ENCODE peak calls at places on chromosome 4, in eight cellular contexts. P is uterus, K is sigmoid colon, R is stomach, F is heart left ventricle, Y is body of pancreas, U is lower leg skin, X is ovary. Z is an unnamed sample.
A peak's percentile ranks its signal among the peaks of the same experiment; 100 is the strongest.

GRCh38 chr4:147916351-147916750 is 184.5 kb downstream of the ARHGAP10 start:
- DNase-seq in P (no peak), K (no peak), R (no peak), F (no peak), Y (no peak), U (no peak), X (no peak), Z (no peak)

GRCh38 chr4:38160487-38161207 is 200.4 kb downstream of the PTTG2 start:
- DNase-seq in P (peak; percentile 30), K (peak; percentile 72), R (no peak), F (no peak), Y (peak; percentile 92), U (peak; percentile 87), X (no peak), Z (peak; percentile 59)

GRCh38 chr4:7156273-7157139 is 35.8 kb upstream of the SORCS2 start:
- DNase-seq in P (peak; percentile 72), K (peak; percentile 67), R (no peak), F (peak; percentile 42), Y (no peak), U (no peak), X (peak; percentile 74), Z (no peak)

GRCh38 chr4:8773124-8773931 is 98.3 kb downstream of the HMX1 start:
- DNase-seq in P (no peak), K (peak; percentile 35), R (no peak), F (no peak), Y (no peak), U (no peak), X (no peak), Z (no peak)

GRCh38 chr4:184808719-184809062 is 17.1 kb downstream of the ACSL1 start:
- DNase-seq in P (no peak), K (no peak), R (no peak), F (no peak), Y (no peak), U (no peak), X (no peak), Z (no peak)

GRCh38 chr4:83947811-83948210 is 411.9 kb downstream of the GPAT3 start:
- DNase-seq in P (no peak), K (no peak), R (no peak), F (no peak), Y (no peak), U (no peak), X (no peak), Z (no peak)

GRCh38 chr4:186227744-186228513 is 622 bp downstream of the KLKB1 start:
- DNase-seq in P (no peak), K (no peak), R (no peak), F (no peak), Y (no peak), U (no peak), X (no peak), Z (no peak)

GRCh38 chr4:6963139-6963611 is 53.5 kb downstream of the TBC1D14 start:
- DNase-seq in P (no peak), K (no peak), R (no peak), F (no peak), Y (no peak), U (no peak), X (no peak), Z (no peak)

GRCh38 chr4:164731827-164732474 is 22.0 kb upstream of the SMIM31 start:
- DNase-seq in P (peak; percentile 19), K (no peak), R (peak; percentile 31), F (no peak), Y (peak; percentile 23), U (no peak), X (peak; percentile 22), Z (peak; percentile 32)

GRCh38 chr4:183157215-183157614 is 58.2 kb downstream of the WWC2 start:
- DNase-seq in P (no peak), K (no peak), R (no peak), F (no peak), Y (no peak), U (no peak), X (no peak), Z (no peak)

GRCh38 chr4:84568496-84568895 is 14.4 kb upstream of the CDS1 start:
- DNase-seq in P (no peak), K (no peak), R (no peak), F (no peak), Y (no peak), U (no peak), X (no peak), Z (no peak)

GRCh38 chr4:71187399-71188196 is 151.2 kb upstream of the SLC4A4 start:
- DNase-seq in P (no peak), K (peak; percentile 68), R (peak; percentile 60), F (peak; percentile 19), Y (peak; percentile 59), U (no peak), X (peak; percentile 14), Z (peak; percentile 7)

GRCh38 chr4:71186257-71186565 is 152.6 kb upstream of the SLC4A4 start:
- DNase-seq in P (no peak), K (peak; percentile 68), R (no peak), F (no peak), Y (peak; percentile 70), U (no peak), X (no peak), Z (no peak)

GRCh38 chr4:71188951-71189350 is 149.9 kb upstream of the SLC4A4 start:
- DNase-seq in P (no peak), K (no peak), R (no peak), F (no peak), Y (no peak), U (no peak), X (no peak), Z (no peak)

GRCh38 chr4:71188197-71188625 is 150.6 kb upstream of the SLC4A4 start:
- DNase-seq in P (no peak), K (no peak), R (no peak), F (no peak), Y (no peak), U (no peak), X (no peak), Z (no peak)

GRCh38 chr4:71186566-71187398 is 152.0 kb upstream of the SLC4A4 start:
- DNase-seq in P (peak; percentile 26), K (peak; percentile 68), R (peak; percentile 71), F (peak; percentile 72), Y (no peak), U (no peak), X (peak; percentile 20), Z (peak; percentile 13)
- TF ChIP-seq POLR2A in P (peak; percentile 18), K (peak; percentile 45), R (no peak), F (no peak), Y (peak; percentile 86), U (no peak), X (no peak), Z (no peak)

GRCh38 chr4:176563591-176563990 is 229.1 kb downstream of the VEGFC start:
- DNase-seq in P (no peak), K (no peak), R (no peak), F (no peak), Y (no peak), U (no peak), X (no peak), Z (no peak)
- TF ChIP-seq POLR2A in P (no peak), K (no peak), R (no peak), F (no peak), Y (no peak), U (no peak), X (no peak), Z (no peak)

DNA sequence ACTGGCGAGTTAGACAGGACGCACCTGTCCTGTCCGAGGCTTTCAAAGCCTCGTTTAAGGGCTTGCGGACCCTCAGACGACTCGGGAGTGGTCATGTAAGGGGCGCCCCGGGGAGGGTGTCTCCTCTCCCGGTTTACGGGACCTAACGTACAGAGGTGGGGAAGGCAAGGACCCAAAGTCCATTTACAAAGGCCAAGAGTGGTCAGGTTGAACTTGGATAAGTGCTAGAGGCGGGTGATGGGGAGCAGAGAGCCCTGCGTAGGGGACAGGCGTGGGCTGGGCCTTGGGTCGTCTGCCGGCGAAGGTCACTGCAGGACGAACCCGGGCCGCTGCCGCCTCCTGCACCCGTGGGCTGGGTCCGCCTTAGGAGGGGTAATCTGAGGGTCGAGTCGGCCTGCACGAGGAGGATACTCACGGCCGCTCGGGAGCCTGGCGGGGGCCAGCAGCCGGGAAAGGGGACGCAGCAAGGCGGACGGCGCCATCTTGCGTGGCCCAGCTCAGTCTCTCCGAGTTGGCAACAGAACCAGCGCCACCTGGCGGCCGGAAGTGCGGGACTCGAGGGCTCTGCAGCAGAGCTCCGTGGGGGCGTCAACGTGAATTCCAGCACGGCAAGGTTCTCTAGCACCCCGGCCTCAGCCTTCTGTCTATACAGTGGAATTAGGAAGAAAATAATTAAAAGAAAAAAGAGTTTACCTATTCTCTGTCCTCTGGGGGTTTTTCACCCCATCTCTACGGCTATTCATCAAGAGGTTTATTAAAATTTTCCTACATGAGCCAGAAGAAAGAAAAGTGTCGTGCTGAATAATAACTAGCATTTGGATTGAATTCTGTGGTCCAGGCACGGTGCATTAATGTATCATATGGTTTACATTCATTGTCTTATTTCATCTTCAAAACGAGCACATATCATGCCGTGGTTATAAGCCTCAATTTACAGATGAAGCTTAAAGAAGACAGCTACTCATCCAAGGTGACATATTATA is 5.7 kb upstream of the NAA15 start:
- DNase-seq in P (peak; percentile 96), K (peak; percentile 98), R (peak; percentile 98), F (peak; percentile 98), Y (peak; percentile 96), U (peak; percentile 97), X (peak; percentile 98), Z (peak; percentile 97)
- TF ChIP-seq POLR2A in P (peak; percentile 48), K (no peak), R (no peak), F (no peak), Y (peak; percentile 46), U (no peak), X (peak; percentile 52), Z (peak; percentile 69)

GRCh38 chr4:145181091-145181501 is 707 bp upstream of the OTUD4 start:
- DNase-seq in P (no peak), K (no peak), R (no peak), F (no peak), Y (no peak), U (no peak), X (no peak), Z (no peak)

GRCh38 chr4:145182212-145182611 is 1.8 kb upstream of the OTUD4 start:
- DNase-seq in P (no peak), K (no peak), R (no peak), F (no peak), Y (no peak), U (no peak), X (no peak), Z (no peak)

GRCh38 chr4:145179201-145179860 is 1.1 kb downstream of the OTUD4 start:
- DNase-seq in P (peak; percentile 63), K (peak; percentile 81), R (peak; percentile 79), F (peak; percentile 82), Y (peak; percentile 77), U (peak; percentile 44), X (peak; percentile 65), Z (peak; percentile 83)

GRCh38 chr4:145178740-145179139 is 1.6 kb downstream of the OTUD4 start:
- DNase-seq in P (no peak), K (no peak), R (no peak), F (no peak), Y (no peak), U (no peak), X (no peak), Z (peak; percentile 42)

DNA sequence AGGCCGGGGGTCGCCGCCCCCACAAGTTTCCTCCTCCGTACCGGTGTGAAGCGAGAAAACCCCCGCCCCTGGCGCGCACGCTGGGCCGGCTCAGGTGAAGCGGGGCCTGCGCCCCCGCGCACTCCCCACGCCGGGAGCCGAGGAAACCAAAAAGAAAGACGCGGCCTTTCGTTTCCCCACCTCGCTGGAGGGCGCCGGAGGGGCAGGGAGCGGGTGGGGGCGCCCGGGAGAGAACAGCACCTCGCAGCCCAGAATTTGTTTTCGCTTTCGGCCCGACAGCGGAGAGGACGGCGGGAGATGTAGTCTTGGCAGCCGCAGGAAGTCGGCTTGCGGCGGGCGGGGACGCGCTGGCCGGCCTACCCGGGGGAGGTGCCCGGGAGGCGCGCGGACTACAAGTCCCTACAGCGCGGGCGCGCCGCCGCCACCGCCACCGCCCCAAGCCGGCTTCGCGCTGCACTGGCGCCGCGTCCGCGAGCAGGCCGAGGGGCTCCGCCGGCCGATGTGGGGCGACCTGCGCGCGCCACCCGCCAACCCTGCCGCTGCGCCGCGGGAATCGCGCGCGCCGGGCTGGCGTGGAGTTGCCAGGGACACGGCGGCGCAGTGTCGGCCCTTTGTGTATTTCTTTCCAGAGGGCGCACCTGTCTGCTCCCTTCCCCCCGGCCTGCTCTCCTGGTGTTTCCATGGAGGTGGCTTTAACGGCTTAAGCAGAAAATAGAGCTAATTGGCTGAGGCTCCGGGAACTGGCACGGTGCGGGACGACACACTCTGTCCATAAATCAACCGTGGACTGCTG is at the start of gene OTUD4:
- DNase-seq in P (peak; percentile 95), K (peak; percentile 98), R (peak; percentile 97), F (peak; percentile 97), Y (peak; percentile 97), U (peak; percentile 94), X (peak; percentile 95), Z (peak; percentile 97)
- TF ChIP-seq POLR2A in P (peak; percentile 41), K (peak; percentile 67), R (no peak), F (no peak), Y (peak; percentile 60), U (no peak), X (peak; percentile 39), Z (peak; percentile 88)

Z was measured in erythroblast.